ENCODE peak calls at places on chromosome 2, in ten cellular contexts. O is T-helper 9 cell; R is thoracic aorta; X is posterior vena cava; N is 8988T; C is CD8-positive, alpha-beta T cell; T is activated CD4-positive, alpha-beta T cell treated with anti-CD3 and anti-CD28 coated beads, Interleukin-2, amount 50 U/mL, for 4 hours; M is naive thymus-derived CD8-positive, alpha-beta T cell; V is stimulated activated CD4-positive, alpha-beta T cell treated with anti-CD3 and anti-CD28 coated beads, Interleukin-15, amount 100 ng/mL, for 24 hours; I is foreskin fibroblast. Z is an unnamed sample.

GRCh38 chr2:37671013-37671815 is at the start of gene CDC42EP3:
- DNase-seq in T (peak; percentile 50), N (peak; percentile 64), I (peak; percentile 41), O (peak; percentile 73), M (peak; percentile 81), C (peak; percentile 68), R (no peak), V (peak; percentile 84), X (peak; percentile 87), Z (peak; percentile 74)

GRCh38 chr2:238948765-238949641 is 101.1 kb downstream of the TWIST2 start:
- DNase-seq in O (no peak), I (no peak), M (no peak), X (peak; percentile 74), V (no peak), R (no peak), N (no peak), T (no peak), C (no peak), Z (peak; percentile 17)

GRCh38 chr2:191036365-191036764 is 22.4 kb upstream of the STAT1 start:
- DNase-seq in M (no peak), R (no peak), O (no peak), T (no peak), I (no peak), V (no peak), C (no peak), X (no peak), N (no peak), Z (peak; percentile 53)

GRCh38 chr2:123485056-123485455 is 540.0 kb upstream of the CNTNAP5 start:
- DNase-seq in I (no peak), O (no peak), X (no peak), N (no peak), V (no peak), R (no peak), M (no peak), T (no peak), C (no peak), Z (no peak)

GRCh38 chr2:57602738-57603137 is 443.9 kb upstream of the VRK2 start:
- DNase-seq in I (no peak), R (no peak), C (no peak), M (no peak), N (no peak), V (no peak), O (no peak), X (no peak), T (no peak), Z (no peak)

GRCh38 chr2:85893428-85894258 is 4.9 kb upstream of the ST3GAL5 start:
- DNase-seq in I (peak; percentile 70), T (no peak), N (no peak), X (no peak), M (no peak), O (no peak), R (no peak), V (no peak), C (no peak), Z (no peak)

GRCh38 chr2:98830573-98831145 is 99.7 kb upstream of the MGAT4A start:
- DNase-seq in O (no peak), R (no peak), N (no peak), C (no peak), T (no peak), I (no peak), X (no peak), M (no peak), V (no peak), Z (no peak)

GRCh38 chr2:25355270-25355669 is 13.5 kb upstream of the DNMT3A start:
- DNase-seq in I (no peak), X (no peak), N (no peak), V (no peak), R (no peak), M (no peak), O (no peak), C (no peak), T (no peak), Z (no peak)

GRCh38 chr2:6986251-6986893 is 69.2 kb downstream of the RNF144A start:
- DNase-seq in X (no peak), T (no peak), R (no peak), V (no peak), C (no peak), O (no peak), M (no peak), N (no peak), I (no peak), Z (no peak)

GRCh38 chr2:644871-645270 is 32.3 kb downstream of the TMEM18 start:
- DNase-seq in C (peak; percentile 1), I (no peak), N (no peak), V (no peak), O (no peak), T (no peak), M (no peak), X (no peak), R (no peak), Z (peak; percentile 20)

GRCh38 chr2:120344214-120344990 is 1.5 kb upstream of the INHBB start:
- DNase-seq in M (no peak), X (no peak), C (no peak), T (no peak), N (peak; percentile 63), O (no peak), V (peak; percentile 26), R (no peak), I (no peak), Z (no peak)

GRCh38 chr2:15494877-15495276 is 66.3 kb downstream of the NBAS start:
- DNase-seq in N (no peak), X (no peak), M (no peak), O (no peak), R (no peak), C (no peak), T (no peak), I (no peak), V (no peak), Z (no peak)

GRCh38 chr2:7849027-7849426 is 832.8 kb upstream of the ID2 start:
- DNase-seq in C (no peak), I (no peak), M (no peak), O (no peak), X (no peak), N (no peak), R (no peak), T (no peak), V (no peak), Z (no peak)

GRCh38 chr2:119408221-119408619 is 23.4 kb upstream of the TMEM37 start:
- DNase-seq in N (no peak), X (no peak), V (no peak), C (no peak), M (no peak), T (no peak), O (no peak), I (no peak), R (no peak), Z (no peak)

GRCh38 chr2:207317358-207317984 is 151.7 kb upstream of the KLF7 start:
- DNase-seq in C (no peak), R (no peak), M (no peak), T (no peak), X (no peak), N (no peak), V (no peak), I (peak; percentile 66), O (no peak), Z (no peak)

Z was measured in lung.